ENCODE peak calls at places on chromosomes 1 and 21, in eight cellular contexts. O is GM23338, U is suprapubic skin, R is PC-9, E is mammary epithelial cell, S is IMR-90, H is ascending aorta, K is uterus. N is an unnamed sample. For H3K36me3, the result is how much of the 10 kb centered on the place peaks cover.

GRCh38 chr1:212119863-212120262 is 84.3 kb downstream of the DTL start:
- DNase-seq in U (no peak), E (no peak), S (no peak), H (no peak), K (no peak), R (no peak), O (no peak), N (no peak)

GRCh38 chr1:34128186-34128889 is 36.7 kb downstream of the CSMD2 start:
- DNase-seq in K (no peak), E (no peak), R (no peak), U (no peak), H (no peak), S (no peak), O (no peak), N (no peak)

GRCh38 chr1:119885903-119886783 is 10.2 kb downstream of the ADAM30 start:
- DNase-seq in U (no peak), E (no peak), H (no peak), S (peak), R (no peak), K (peak), O (peak), N (no peak)

GRCh38 chr1:234154320-234155251 is 218.7 kb upstream of the COA6 start:
- DNase-seq in O (peak), U (no peak), E (peak), K (no peak), H (no peak), S (peak), R (peak), N (peak)

GRCh38 chr1:3027611-3028371 is 6.5 kb downstream of the ACTRT2 start:
- DNase-seq in H (no peak), O (no peak), E (no peak), K (no peak), U (no peak), S (no peak), R (no peak), N (no peak)

GRCh38 chr1:193121616-193122593 is at the start of gene CDC73:
- DNase-seq in E (peak), U (peak), H (peak), O (peak), K (peak), R (peak), S (peak), N (peak)

GRCh38 chr1:185813401-185813979 is 79.3 kb downstream of the HMCN1 start:
- DNase-seq in R (peak), O (peak), S (peak), E (peak), U (no peak), K (no peak), H (no peak), N (no peak)

GRCh38 chr1:47680815-47681475 is 243.1 kb downstream of the FOXD2 start:
- DNase-seq in K (no peak), R (no peak), U (peak), O (no peak), S (no peak), E (no peak), H (no peak), N (no peak)

GRCh38 chr1:203673550-203674411 is 47.1 kb downstream of the ATP2B4 start:
- DNase-seq in R (peak), O (peak), E (peak), U (peak), K (peak), S (peak), H (peak), N (peak)

GRCh38 chr1:27016376-27016775 is 3.7 kb upstream of the TENT5B start:
- DNase-seq in K (no peak), O (no peak), E (no peak), R (no peak), U (no peak), H (no peak), S (no peak), N (no peak)

GRCh38 chr1:240295811-240296210 is 204.1 kb downstream of the FMN2 start:
- DNase-seq in K (no peak), E (no peak), O (no peak), U (no peak), H (no peak), S (peak), R (no peak), N (no peak)

GRCh38 chr1:3323021-3323790 is 131.3 kb upstream of the ARHGEF16 start:
- DNase-seq in H (no peak), O (no peak), K (no peak), U (no peak), R (no peak), S (no peak), E (no peak), N (no peak)

GRCh38 chr21:31191553-31191952 is 152.5 kb downstream of the TIAM1 start:
- DNase-seq in R (no peak), O (no peak), H (no peak), U (no peak), E (no peak), S (peak), K (no peak), N (no peak)

GRCh38 chr1:178684542-178685000 is 40.5 kb upstream of the RALGPS2 start:
- DNase-seq in E (peak), R (peak), H (no peak), K (no peak), U (no peak), S (peak), O (no peak), N (peak)

GRCh38 chr1:15370781-15371467 is 38.8 kb upstream of the EFHD2 start:
- DNase-seq in H (no peak), O (no peak), E (no peak), U (no peak), K (peak), R (no peak), S (peak), N (no peak)

GRCh38 chr1:15368888-15369287 is 40.8 kb upstream of the EFHD2 start:
- DNase-seq in U (no peak), S (no peak), R (no peak), K (no peak), E (no peak), O (no peak), H (no peak), N (no peak)

GRCh38 chr1:15370268-15370667 is 39.4 kb upstream of the EFHD2 start:
- DNase-seq in O (no peak), H (no peak), U (no peak), S (no peak), E (no peak), R (no peak), K (no peak), N (no peak)

GRCh38 chr1:15371610-15372539 is 37.8 kb upstream of the EFHD2 start:
- DNase-seq in K (no peak), S (no peak), O (no peak), H (no peak), E (no peak), R (no peak), U (no peak), N (no peak)
- TF ChIP-seq CTCF in K (no peak), S (no peak), O (no peak), H (no peak), E (no peak), R (no peak), U (no peak), N (no peak)

GRCh38 chr1:226158457-226158856 is 28.1 kb downstream of the ACBD3 start:
- DNase-seq in H (no peak), U (no peak), R (no peak), S (no peak), O (no peak), K (no peak), E (no peak), N (no peak)
- H3K36me3 ChIP-seq in H (under half), U (half or more), R (half or more), S (under half), O (under half), K (under half), E (under half), N (under half)

GRCh38 chr1:219151467-219151866 is 22.2 kb upstream of the LYPLAL1 start:
- DNase-seq in R (no peak), S (no peak), K (no peak), E (no peak), U (no peak), H (no peak), O (no peak), N (no peak)
- TF ChIP-seq CTCF in R (no peak), S (no peak), K (no peak), E (no peak), U (no peak), H (no peak), O (no peak), N (no peak)

GRCh38 chr1:29197993-29198392 is 16.3 kb upstream of the SRSF4 start:
- DNase-seq in U (no peak), K (no peak), S (no peak), E (no peak), O (no peak), H (no peak), R (no peak), N (no peak)
- H3K36me3 ChIP-seq in U (half or more), K (under half), S (under half), E (under half), O (under half), H (under half), R (under half), N (under half)

DNA sequence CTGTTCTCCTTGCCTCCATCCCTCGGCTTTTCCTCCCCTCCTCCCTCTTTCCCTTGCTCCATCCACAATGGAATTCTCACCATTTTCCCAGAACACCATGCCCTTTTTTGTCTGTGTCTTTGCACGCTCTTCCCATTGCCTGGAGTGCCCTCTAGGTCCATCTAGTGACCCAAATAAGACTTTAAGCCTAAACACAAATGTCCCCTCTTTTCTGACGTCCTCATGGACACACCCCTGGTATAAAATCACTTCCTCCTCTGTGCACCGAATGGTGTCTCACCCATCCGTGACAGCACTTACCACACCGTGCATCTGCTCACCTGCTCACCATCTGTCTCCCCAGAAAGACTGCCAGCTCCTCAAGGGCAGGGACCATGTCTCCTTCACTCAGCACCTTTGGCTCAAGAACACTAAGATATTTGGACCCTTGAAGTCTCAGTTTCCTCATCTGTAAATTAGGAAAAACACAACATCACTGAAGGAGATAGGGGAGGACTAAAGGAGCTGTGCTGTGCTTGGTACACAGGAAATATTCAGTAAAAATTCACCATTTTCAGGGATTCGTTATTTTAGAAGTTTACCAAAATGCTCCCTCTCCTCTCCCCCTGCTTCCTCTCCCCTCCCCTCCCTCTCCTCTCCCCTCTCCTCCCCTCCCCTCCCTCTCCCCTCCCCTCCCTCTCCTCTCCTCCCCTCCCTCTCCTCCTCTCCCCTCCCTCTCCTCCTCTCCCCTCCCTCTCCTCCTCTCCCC is 23.7 kb upstream of the CPT2 start:
- DNase-seq in U (no peak), S (no peak), E (no peak), O (peak), R (no peak), H (no peak), K (no peak), N (no peak)
- TF ChIP-seq CTCF in U (no peak), S (peak), E (no peak), O (peak), R (peak), H (peak), K (peak), N (no peak)

GRCh38 chr1:202002447-202002846 is 7.9 kb upstream of the ELF3 start:
- DNase-seq in U (no peak), E (no peak), H (no peak), R (no peak), S (no peak), O (no peak), K (no peak), N (no peak)
- H3K36me3 ChIP-seq in U (half or more), E (under half), H (half or more), R (under half), S (half or more), O (under half), K (under half), N (under half)

GRCh38 chr1:235553063-235553675 is 48.9 kb upstream of the B3GALNT2 start:
- DNase-seq in K (no peak), S (no peak), H (no peak), E (no peak), R (no peak), O (no peak), U (no peak), N (no peak)

GRCh38 chr1:235558783-235559182 is 54.5 kb upstream of the B3GALNT2 start:
- DNase-seq in U (no peak), O (no peak), K (no peak), R (no peak), H (no peak), E (no peak), S (no peak), N (no peak)

GRCh38 chr1:235562589-235562988 is 58.3 kb upstream of the B3GALNT2 start:
- DNase-seq in K (no peak), O (no peak), R (no peak), H (no peak), U (no peak), S (no peak), E (no peak), N (no peak)

GRCh38 chr1:235556807-235557206 is 52.6 kb upstream of the B3GALNT2 start:
- DNase-seq in E (no peak), S (no peak), U (no peak), H (no peak), R (no peak), K (no peak), O (no peak), N (no peak)

GRCh38 chr1:235557495-235557894 is 53.2 kb upstream of the B3GALNT2 start:
- DNase-seq in E (no peak), U (no peak), H (no peak), R (no peak), S (no peak), K (no peak), O (peak), N (no peak)
- TF ChIP-seq CTCF in E (peak), U (no peak), H (no peak), R (peak), S (no peak), K (no peak), O (peak), N (peak)

DNA sequence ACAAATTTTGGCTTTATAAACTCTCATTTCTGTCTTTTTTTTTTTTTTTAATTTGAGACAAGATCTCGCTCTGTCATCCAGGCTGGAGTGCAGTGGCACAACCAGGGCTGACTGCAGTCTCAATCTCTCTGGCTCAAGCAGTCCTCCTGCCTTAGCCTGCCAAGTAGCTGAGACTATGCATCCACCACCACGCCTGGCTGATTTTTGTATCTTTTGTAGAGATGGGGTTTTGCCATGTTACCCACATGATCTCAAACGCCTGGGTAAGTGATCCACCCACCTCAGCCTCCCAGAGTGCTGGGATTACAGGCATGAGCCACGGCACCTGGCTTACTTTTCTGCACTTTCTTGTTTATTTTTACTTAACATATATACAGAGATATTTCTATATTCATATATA is 7.5 kb downstream of the TOR1AIP1 start:
- DNase-seq in E (no peak), S (no peak), H (no peak), U (no peak), K (no peak), O (no peak), R (no peak), N (no peak)
- H3K36me3 ChIP-seq in E (under half), S (under half), H (half or more), U (half or more), K (under half), O (under half), R (under half), N (under half)

GRCh38 chr1:216034506-216034905 is 388.7 kb downstream of the USH2A start:
- DNase-seq in K (no peak), O (peak), E (peak), R (no peak), H (no peak), S (peak), U (no peak), N (no peak)
- TF ChIP-seq CTCF in K (no peak), O (peak), E (peak), R (no peak), H (no peak), S (peak), U (peak), N (peak)

GRCh38 chr21:42456457-42456856 is 39.6 kb downstream of the RSPH1 start:
- DNase-seq in K (no peak), O (no peak), H (no peak), E (peak), R (no peak), U (no peak), S (no peak), N (no peak)

GRCh38 chr21:42454221-42454570 is 41.8 kb downstream of the RSPH1 start:
- DNase-seq in H (no peak), S (no peak), O (no peak), K (no peak), E (no peak), U (no peak), R (no peak), N (no peak)

GRCh38 chr21:42455754-42456440 is 40.1 kb downstream of the RSPH1 start:
- DNase-seq in U (no peak), R (no peak), E (no peak), H (no peak), S (no peak), K (no peak), O (no peak), N (no peak)

GRCh38 chr21:42454791-42455190 is 41.2 kb downstream of the RSPH1 start:
- DNase-seq in E (no peak), S (no peak), K (no peak), O (no peak), H (no peak), U (no peak), R (no peak), N (no peak)

DNA sequence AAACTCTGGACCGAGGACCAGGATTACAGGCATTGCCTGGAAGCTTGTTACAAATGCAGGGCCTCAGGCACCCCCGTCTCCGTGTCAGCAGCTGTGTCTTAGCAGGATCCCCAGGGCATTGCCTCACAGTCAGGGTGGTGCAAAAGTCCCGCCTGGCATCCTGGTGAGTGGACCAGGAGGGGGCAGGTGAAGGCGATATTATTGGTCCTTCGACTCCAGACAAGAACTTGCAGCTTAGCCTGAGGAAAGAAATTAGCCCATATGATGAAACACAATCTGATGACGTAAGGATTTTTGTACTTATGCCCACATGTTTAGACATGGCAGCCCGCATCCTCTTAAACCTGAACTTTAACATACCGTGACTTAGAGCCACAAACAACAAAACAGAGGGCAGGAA is 40.8 kb downstream of the RSPH1 start:
- DNase-seq in R (no peak), H (no peak), S (no peak), E (peak), O (no peak), K (no peak), U (no peak), N (no peak)
- H3K36me3 ChIP-seq in R (under half), H (under half), S (under half), E (under half), O (under half), K (under half), U (under half), N (under half)